ENCODE peak calls at places on chromosomes 12 and 14, in seven cellular contexts. Y, P, C, K, T, N and H are unnamed samples.

GRCh38 chr12:2482938-2483337 is 311.8 kb upstream of the FKBP4 start:
- DNase-seq in Y (no peak), P (no peak), C (no peak), K (no peak), T (no peak), N (no peak), H (no peak)

GRCh38 chr12:122243965-122244364 is 18.1 kb upstream of the DIABLO start:
- DNase-seq in Y (no peak), P (no peak), C (no peak), K (no peak), T (peak), N (no peak), H (no peak)

GRCh38 chr12:69475237-69475984 is 5.2 kb downstream of the FRS2 start:
- DNase-seq in Y (no peak), P (peak), C (no peak), K (peak), T (no peak), N (no peak), H (peak)

GRCh38 chr14:33525626-33526025 is 425.2 kb downstream of the EGLN3 start:
- DNase-seq in Y (no peak), P (peak), C (no peak), K (peak), T (no peak), N (no peak), H (no peak)

GRCh38 chr12:129080821-129081220 is 227.5 kb downstream of the GLT1D1 start:
- DNase-seq in Y (no peak), P (no peak), C (no peak), K (no peak), T (no peak), N (no peak), H (no peak)

GRCh38 chr12:131551675-131552074 is 159.2 kb upstream of the SFSWAP start:
- DNase-seq in Y (no peak), P (no peak), C (no peak), K (no peak), T (no peak), N (no peak), H (no peak)

GRCh38 chr12:104339663-104340062 is 36.1 kb downstream of the EID3 start:
- DNase-seq in Y (no peak), P (peak), C (no peak), K (no peak), T (no peak), N (no peak), H (no peak)

GRCh38 chr12:25051583-25052190 is 102.8 kb upstream of the BCAT1 start:
- DNase-seq in Y (no peak), P (no peak), C (no peak), K (no peak), T (peak), N (peak), H (no peak)

GRCh38 chr12:57236925-57237652 is 7.6 kb downstream of the SHMT2 start:
- DNase-seq in Y (peak), P (peak), C (no peak), K (peak), T (peak), N (peak), H (no peak)

GRCh38 chr14:75450381-75451276 is 22.8 kb downstream of the JDP2 start:
- DNase-seq in Y (peak), P (no peak), C (no peak), K (no peak), T (no peak), N (peak), H (no peak)

GRCh38 chr12:26187014-26187413 is 8.4 kb upstream of the SSPN start:
- DNase-seq in Y (no peak), P (no peak), C (no peak), K (no peak), T (no peak), N (no peak), H (no peak)

GRCh38 chr14:71555654-71556559 is 376.3 kb upstream of the RGS6 start:
- DNase-seq in Y (no peak), P (peak), C (no peak), K (peak), T (peak), N (no peak), H (no peak)

GRCh38 chr14:71554959-71555612 is 377.1 kb upstream of the RGS6 start:
- DNase-seq in Y (no peak), P (no peak), C (no peak), K (no peak), T (no peak), N (no peak), H (no peak)

GRCh38 chr14:71554323-71554722 is 377.9 kb upstream of the RGS6 start:
- DNase-seq in Y (no peak), P (no peak), C (no peak), K (no peak), T (no peak), N (no peak), H (no peak)

GRCh38 chr14:71553779-71554178 is 378.4 kb upstream of the RGS6 start:
- DNase-seq in Y (no peak), P (no peak), C (no peak), K (no peak), T (no peak), N (no peak), H (no peak)

GRCh38 chr14:71556730-71557129 is 375.5 kb upstream of the RGS6 start:
- DNase-seq in Y (no peak), P (no peak), C (no peak), K (no peak), T (no peak), N (no peak), H (no peak)
- TF ChIP-seq CTCF in Y (no peak), P (no peak), C (no peak), K (no peak), T (no peak), N (no peak), H (no peak)

DNA sequence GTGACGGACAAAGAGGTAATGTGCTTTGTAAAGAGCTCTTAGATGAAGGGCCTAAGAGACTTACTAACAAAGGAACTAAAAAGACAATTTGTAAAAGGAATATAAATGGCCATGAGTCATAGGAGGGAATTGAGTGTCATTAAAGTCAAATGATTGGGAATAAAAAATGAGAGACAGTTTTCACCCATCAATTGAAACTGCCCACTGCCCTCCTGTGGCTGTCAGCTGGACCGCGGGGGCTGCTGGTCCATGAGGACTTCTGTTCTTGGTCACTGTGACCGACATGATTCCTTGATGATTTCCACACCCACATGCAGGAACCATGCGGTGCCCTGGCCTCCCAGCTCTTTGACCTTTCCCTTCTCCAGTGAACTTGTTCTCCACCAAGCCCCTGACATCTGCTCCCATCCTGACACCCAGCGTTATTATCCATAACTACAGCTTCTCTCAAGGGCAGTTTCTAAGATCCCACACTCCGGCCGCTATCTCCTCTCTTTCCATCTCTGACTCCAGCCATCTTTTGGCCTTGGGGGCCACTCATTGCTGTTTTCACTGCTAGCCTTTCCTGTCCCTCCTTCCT is 48.4 kb downstream of the C12orf75 start:
- DNase-seq in Y (no peak), P (peak), C (peak), K (peak), T (no peak), N (no peak), H (no peak)
- TF ChIP-seq CTCF in Y (no peak), P (no peak), C (peak), K (peak), T (no peak), N (no peak), H (peak)

GRCh38 chr12:113818278-113818677 is 147.8 kb downstream of the RBM19 start:
- DNase-seq in Y (no peak), P (no peak), C (no peak), K (no peak), T (no peak), N (no peak), H (no peak)

GRCh38 chr12:113820842-113821241 is 145.3 kb downstream of the RBM19 start:
- DNase-seq in Y (no peak), P (no peak), C (no peak), K (no peak), T (no peak), N (no peak), H (no peak)

GRCh38 chr12:113819495-113819894 is 146.6 kb downstream of the RBM19 start:
- DNase-seq in Y (no peak), P (no peak), C (no peak), K (no peak), T (no peak), N (no peak), H (no peak)

GRCh38 chr12:113820310-113820709 is 145.8 kb downstream of the RBM19 start:
- DNase-seq in Y (no peak), P (no peak), C (no peak), K (no peak), T (no peak), N (no peak), H (no peak)

DNA sequence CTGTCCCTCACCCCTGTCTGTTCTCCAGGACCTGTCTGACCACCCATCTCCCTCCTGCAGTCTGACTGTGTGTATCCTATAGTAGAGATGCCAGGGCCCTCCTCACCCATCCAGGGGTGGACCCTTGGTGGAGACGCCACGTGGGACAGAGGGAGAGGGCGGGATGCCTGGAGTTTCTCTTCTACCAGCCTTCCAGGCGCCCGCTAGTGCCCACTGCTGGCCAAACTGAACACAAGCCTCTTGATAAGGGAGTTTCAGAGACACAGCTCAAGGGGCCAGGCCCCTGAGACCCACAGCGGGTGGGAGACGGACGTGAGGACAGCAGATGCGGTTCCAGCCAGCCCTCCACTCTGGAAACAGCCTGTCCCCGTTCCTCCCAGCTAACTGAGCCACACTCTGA is 147.3 kb downstream of the RBM19 start:
- DNase-seq in Y (no peak), P (peak), C (peak), K (peak), T (no peak), N (no peak), H (no peak)
- TF ChIP-seq CTCF in Y (no peak), P (peak), C (peak), K (peak), T (no peak), N (no peak), H (peak)

DNA sequence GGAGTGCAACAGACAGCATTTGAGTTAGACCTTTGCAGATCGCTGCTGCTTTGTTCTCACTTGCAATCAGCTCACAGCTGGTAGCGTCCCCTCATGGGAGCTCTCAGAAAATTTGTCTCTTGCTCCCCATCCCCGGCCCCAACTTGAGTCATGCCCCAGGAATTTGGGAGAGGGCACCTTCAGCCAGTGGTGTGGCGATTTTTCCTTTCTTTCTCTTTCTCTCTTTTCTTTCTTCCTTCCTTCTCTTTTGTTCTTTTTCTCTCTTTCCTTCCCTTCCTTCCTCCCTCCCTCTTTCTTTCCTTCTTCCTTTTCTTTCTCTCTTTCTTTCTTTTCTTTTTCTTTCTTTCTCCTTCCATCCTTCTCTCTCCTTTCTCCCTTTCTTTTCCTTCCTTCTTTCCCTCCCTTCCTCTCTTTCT is 34.2 kb upstream of the MAP1LC3B2 start:
- DNase-seq in Y (peak), P (peak), C (no peak), K (peak), T (no peak), N (no peak), H (no peak)
- TF ChIP-seq CTCF in Y (no peak), P (no peak), C (no peak), K (no peak), T (no peak), N (no peak), H (no peak)